ENCODE peak calls at places on chromosomes 11 and 22, in four cellular contexts. U is mesothelial cell of epicardium, L is Calu3, K is pancreas. X is an unnamed sample.
A peak's percentile ranks its signal among the peaks of the same experiment; 100 is the strongest.

GRCh38 chr11:27171391-27171790 is 130.8 kb downstream of the BBOX1 start:
- DNase-seq in U (no peak), L (no peak), K (no peak), X (no peak)

GRCh38 chr22:43090130-43090789 is 1.1 kb upstream of the TTLL1 start:
- DNase-seq in U (no peak), L (peak; percentile 60), K (no peak), X (no peak)

GRCh38 chr11:8035225-8035846 is 45.7 kb upstream of the TUB start:
- DNase-seq in K (no peak), U (no peak), L (no peak), X (no peak)

GRCh38 chr11:68651985-68652682 is 32.2 kb upstream of the GAL start:
- DNase-seq in L (no peak), U (no peak), K (no peak), X (no peak)

GRCh38 chr22:29816128-29816527 is 21.9 kb downstream of the ASCC2 start:
- DNase-seq in U (no peak), L (no peak), K (peak; percentile 40), X (no peak)

GRCh38 chr22:45968751-45969413 is 8.1 kb downstream of the WNT7B start:
- DNase-seq in L (peak; percentile 77), K (no peak), U (no peak), X (no peak)

GRCh38 chr11:108965602-108966001 is 300.7 kb downstream of the DDX10 start:
- DNase-seq in K (no peak), U (no peak), L (no peak), X (no peak)

GRCh38 chr22:27537481-27537891 is 264.1 kb downstream of the MN1 start:
- DNase-seq in L (no peak), K (no peak), U (peak; percentile 50), X (no peak)

GRCh38 chr11:44885065-44885777 is 65.5 kb downstream of the TP53I11 start:
- DNase-seq in L (no peak), U (no peak), K (no peak), X (no peak)

GRCh38 chr22:22469527-22469926 is 39.0 kb downstream of the ZNF280B start:
- DNase-seq in U (no peak), L (no peak), K (no peak), X (no peak)

GRCh38 chr11:45739866-45740265 is 65.1 kb upstream of the SLC35C1 start:
- DNase-seq in L (no peak), K (no peak), U (no peak), X (no peak)

GRCh38 chr11:44852159-44852707 is 98.5 kb downstream of the TP53I11 start:
- DNase-seq in K (no peak), U (no peak), L (no peak), X (no peak)

GRCh38 chr22:48476599-48476998 is 1351.1 kb downstream of the BRD1 start:
- DNase-seq in K (no peak), U (no peak), L (no peak), X (no peak)

GRCh38 chr22:36541831-36542391 is 12.9 kb upstream of the EIF3D start:
- DNase-seq in U (no peak), L (peak; percentile 75), K (no peak), X (no peak)

GRCh38 chr11:20327377-20327776 is 36.1 kb upstream of the HTATIP2 start:
- DNase-seq in U (no peak), L (no peak), K (no peak), X (no peak)

GRCh38 chr22:33829549-33830280 is 90.6 kb downstream of the LARGE1 start:
- DNase-seq in U (no peak), K (no peak), L (no peak), X (no peak)

GRCh38 chr22:37431811-37432707 is 4.8 kb upstream of the ELFN2 start:
- DNase-seq in U (no peak), L (peak; percentile 79), K (no peak), X (no peak)

GRCh38 chr22:17493384-17493981 is 69.8 kb upstream of the SLC25A18 start:
- DNase-seq in U (no peak), K (no peak), L (no peak), X (no peak)

GRCh38 chr11:6927030-6927617 is 898 bp downstream of the ZNF215 start:
- DNase-seq in K (no peak), L (no peak), U (no peak), X (no peak)

GRCh38 chr11:64924910-64925284 is 408 bp downstream of the PPP2R5B start:
- DNase-seq in K (no peak), L (no peak), U (no peak), X (no peak)

GRCh38 chr11:1152316-1153104 is 5.2 kb upstream of the MUC5AC start:
- DNase-seq in U (peak; percentile 34), K (no peak), L (peak; percentile 87), X (no peak)

GRCh38 chr22:35437038-35437437 is 37.1 kb downstream of the MCM5 start:
- DNase-seq in U (no peak), L (peak; percentile 10), K (no peak), X (no peak)

GRCh38 chr11:17649696-17650600 is 69.4 kb upstream of the MYOD1 start:
- DNase-seq in U (no peak), K (no peak), L (peak; percentile 33), X (no peak)

GRCh38 chr11:96483550-96483949 is 93.7 kb downstream of the JRKL start:
- DNase-seq in K (no peak), U (no peak), L (no peak), X (no peak)

GRCh38 chr11:15185021-15185420 is 70.3 kb downstream of the INSC start:
- DNase-seq in U (no peak), L (no peak), K (no peak), X (no peak)

GRCh38 chr11:83676061-83676460 is 389.9 kb upstream of the CCDC90B start:
- DNase-seq in L (no peak), K (no peak), U (no peak), X (no peak)

GRCh38 chr11:113563766-113564165 is 88.6 kb upstream of the DRD2 start:
- DNase-seq in U (no peak), K (no peak), L (no peak), X (no peak)

GRCh38 chr22:23243859-23244689 is 63.8 kb downstream of the BCR start:
- DNase-seq in U (no peak), K (no peak), L (no peak), X (no peak)

GRCh38 chr22:19859861-19860510 is 5.3 kb upstream of the GNB1L start:
- DNase-seq in L (no peak), U (no peak), K (no peak), X (no peak)

GRCh38 chr22:31081963-31082605 is 966 bp downstream of the SMTN start:
- DNase-seq in K (no peak), L (no peak), U (no peak), X (no peak)

GRCh38 chr11:117232911-117233409 is 489 bp downstream of the RNF214 start:
- DNase-seq in K (no peak), U (peak; percentile 43), L (no peak), X (no peak)

GRCh38 chr11:106156290-106156937 is 79.0 kb downstream of the AASDHPPT start:
- DNase-seq in U (no peak), K (no peak), L (peak; percentile 14), X (no peak)

GRCh38 chr22:36687516-36687915 is 16.0 kb downstream of the CACNG2 start:
- DNase-seq in U (no peak), L (no peak), K (no peak), X (no peak)

GRCh38 chr11:19832901-19833300 is 120.3 kb downstream of the NAV2 start:
- DNase-seq in L (no peak), K (no peak), U (no peak), X (no peak)

DNA sequence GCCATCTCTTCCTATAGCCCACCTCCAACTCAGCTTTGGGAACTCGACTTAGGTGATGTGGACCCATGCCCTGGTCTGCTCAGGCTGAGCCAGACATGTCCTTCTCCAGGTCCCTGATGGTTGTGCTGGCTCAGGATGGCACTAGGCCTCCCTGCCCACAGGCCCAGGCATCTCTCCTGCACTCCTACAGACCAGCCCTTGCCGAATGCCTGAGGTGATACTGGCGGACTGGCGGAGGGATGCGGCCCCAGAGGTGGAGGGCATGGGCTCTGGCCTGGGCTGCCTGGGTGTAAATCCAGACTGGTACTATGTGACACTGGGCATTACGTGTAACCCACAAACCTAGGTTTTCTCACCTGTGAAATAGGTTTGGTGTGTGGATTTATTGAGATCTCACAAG is 352.8 kb downstream of the SHANK2 start:
- DNase-seq in L (no peak), K (no peak), U (no peak), X (no peak)
- TF ChIP-seq CTCF in L (no peak), K (no peak), U (no peak), X (no peak)

DNA sequence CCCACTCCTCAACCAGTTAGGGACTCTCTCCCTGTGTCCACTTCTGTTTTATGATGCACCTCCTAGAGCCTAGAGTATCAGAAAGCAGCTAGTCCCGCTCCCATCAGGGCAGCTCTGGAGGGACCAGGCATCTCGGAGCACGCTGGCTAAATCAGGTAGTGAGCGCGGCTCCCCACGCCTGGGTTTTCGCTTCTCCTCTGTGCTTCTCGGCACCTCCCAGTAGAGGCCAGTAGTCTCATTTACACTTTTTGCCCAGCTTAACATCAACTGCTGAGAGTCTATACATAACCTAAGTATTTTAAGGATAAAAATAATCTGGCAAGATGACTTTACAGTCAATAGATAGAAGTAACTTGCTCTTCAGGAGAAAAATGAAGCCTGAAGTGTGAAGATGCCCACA is 473.8 kb downstream of the OPCML start:
- DNase-seq in K (no peak), L (no peak), U (no peak), X (no peak)
- TF ChIP-seq CTCF in K (no peak), L (no peak), U (no peak), X (no peak)

GRCh38 chr11:2892215-2893020 is 6.8 kb upstream of the CDKN1C start:
- DNase-seq in U (peak; percentile 83), K (peak; percentile 64), L (peak; percentile 73), X (no peak)
- TF ChIP-seq CTCF in U (peak; percentile 98), K (peak; percentile 83), L (peak; percentile 86), X (no peak)

GRCh38 chr11:32487270-32487669 is 51.9 kb upstream of the WT1 start:
- DNase-seq in K (no peak), L (peak; percentile 13), U (no peak), X (no peak)
- TF ChIP-seq CTCF in K (no peak), L (no peak), U (no peak), X (no peak)

GRCh38 chr22:25828422-25828821 is 86.4 kb downstream of the MYO18B start:
- DNase-seq in U (no peak), K (no peak), L (no peak), X (no peak)

GRCh38 chr22:25823276-25823675 is 81.3 kb downstream of the MYO18B start:
- DNase-seq in K (no peak), L (no peak), U (no peak), X (no peak)

GRCh38 chr22:25822344-25822743 is 80.4 kb downstream of the MYO18B start:
- DNase-seq in U (no peak), L (no peak), K (no peak), X (no peak)

GRCh38 chr22:25827415-25827814 is 85.4 kb downstream of the MYO18B start:
- DNase-seq in U (no peak), L (no peak), K (no peak), X (no peak)

DNA sequence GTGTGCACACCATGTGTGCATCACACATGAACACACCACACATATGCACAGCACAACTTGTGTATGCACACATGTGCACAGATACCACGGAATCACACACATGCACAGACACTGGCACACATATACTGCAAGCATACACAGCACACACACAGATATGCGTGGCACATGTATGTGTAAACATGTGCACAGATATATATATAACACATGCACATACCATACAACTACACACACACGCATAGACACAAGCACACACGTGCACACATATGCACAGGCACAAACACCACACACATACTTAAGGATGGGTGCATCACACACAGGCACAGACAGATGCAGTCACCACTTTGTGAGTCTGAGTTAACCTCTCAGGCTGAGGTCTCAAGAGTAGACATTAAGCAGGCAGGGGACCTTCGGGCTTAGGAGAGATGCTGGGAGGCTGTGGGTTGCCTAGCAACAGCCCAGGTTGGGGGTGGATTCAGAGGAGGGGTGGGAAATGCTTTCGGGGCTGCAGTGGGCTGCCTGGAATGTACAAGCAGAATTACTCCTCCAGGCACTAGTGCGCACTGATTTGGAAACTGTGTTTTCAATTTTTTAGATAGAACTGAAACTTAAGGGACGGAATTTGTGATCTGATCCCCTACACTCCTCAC is 83.0 kb downstream of the MYO18B start:
- DNase-seq in U (no peak), K (no peak), L (no peak), X (no peak)
- TF ChIP-seq CTCF in U (no peak), K (no peak), L (no peak), X (no peak)